ENCODE peak calls at places on chromosomes 2 and 18, in nine cellular contexts. D, K, I, P, M, E, H, U and X are unnamed samples.

GRCh38 chr2:219081701-219082331 is 21.1 kb upstream of the IHH start:
- DNase-seq in D (no peak), K (no peak), I (no peak), P (no peak), M (no peak), E (no peak), H (no peak), U (no peak), X (no peak)

GRCh38 chr2:190379249-190379964 is 28.7 kb upstream of the MFSD6 start:
- DNase-seq in D (no peak), K (no peak), I (no peak), P (peak; percentile 55), M (no peak), E (no peak), H (no peak), U (no peak), X (peak; percentile 70)

GRCh38 chr2:173881886-173882285 is 83.3 kb downstream of the SP3 start:
- DNase-seq in D (no peak), K (no peak), I (no peak), P (no peak), M (no peak), E (no peak), H (no peak), U (no peak), X (no peak)

GRCh38 chr2:110639972-110640371 is 37.9 kb downstream of the BUB1 start:
- DNase-seq in D (no peak), K (no peak), I (no peak), P (no peak), M (no peak), E (no peak), H (no peak), U (no peak), X (no peak)

GRCh38 chr2:235494716-235495372 is 1.0 kb downstream of the AGAP1 start:
- DNase-seq in D (no peak), K (peak; percentile 13), I (no peak), P (no peak), M (peak; percentile 50), E (peak; percentile 50), H (no peak), U (peak; percentile 46), X (peak; percentile 44)

GRCh38 chr2:221388891-221389290 is 183.2 kb downstream of the EPHA4 start:
- DNase-seq in D (peak; percentile 86), K (no peak), I (no peak), P (no peak), M (no peak), E (no peak), H (no peak), U (no peak), X (no peak)

GRCh38 chr2:236646871-236647270 is 77.2 kb downstream of the ACKR3 start:
- DNase-seq in D (no peak), K (no peak), I (no peak), P (no peak), M (no peak), E (no peak), H (no peak), U (no peak), X (no peak)

GRCh38 chr2:27021253-27021801 is 11.4 kb upstream of the TMEM214 start:
- DNase-seq in D (no peak), K (no peak), I (no peak), P (no peak), M (no peak), E (no peak), H (no peak), U (peak; percentile 96), X (peak; percentile 40)

GRCh38 chr2:190209579-190209978 is 110.0 kb downstream of the HIBCH start:
- DNase-seq in D (no peak), K (no peak), I (no peak), P (no peak), M (no peak), E (no peak), H (no peak), U (no peak), X (no peak)

GRCh38 chr2:200765995-200766660 is 45.6 kb upstream of the BZW1 start:
- DNase-seq in D (no peak), K (no peak), I (no peak), P (no peak), M (no peak), E (no peak), H (no peak), U (peak; percentile 77), X (no peak)

GRCh38 chr2:128198666-128199065 is 107.7 kb downstream of the UGGT1 start:
- DNase-seq in D (no peak), K (no peak), I (no peak), P (no peak), M (no peak), E (peak; percentile 35), H (no peak), U (no peak), X (peak; percentile 40)

GRCh38 chr18:9380101-9380500 is 45.5 kb downstream of the TWSG1 start:
- DNase-seq in D (no peak), K (no peak), I (no peak), P (peak; percentile 41), M (no peak), E (no peak), H (no peak), U (no peak), X (no peak)

GRCh38 chr18:24417465-24417864 is 9.0 kb upstream of the IMPACT start:
- DNase-seq in D (no peak), K (no peak), I (no peak), P (no peak), M (no peak), E (no peak), H (no peak), U (no peak), X (no peak)

GRCh38 chr18:35510071-35511010 is 12.6 kb upstream of the INO80C start:
- DNase-seq in D (no peak), K (no peak), I (no peak), P (no peak), M (no peak), E (no peak), H (no peak), U (no peak), X (no peak)

GRCh38 chr2:216875861-216876260 is 16.0 kb upstream of the TNP1 start:
- DNase-seq in D (no peak), K (no peak), I (no peak), P (no peak), M (no peak), E (no peak), H (no peak), U (no peak), X (no peak)

GRCh38 chr18:39389800-39390379 is 1824.3 kb upstream of the CELF4 start:
- DNase-seq in D (no peak), K (no peak), I (no peak), P (no peak), M (no peak), E (no peak), H (no peak), U (no peak), X (peak; percentile 33)

GRCh38 chr2:232456296-232457120 is 555 bp downstream of the ALPI start:
- DNase-seq in D (no peak), K (no peak), I (no peak), P (no peak), M (peak; percentile 21), E (no peak), H (no peak), U (no peak), X (no peak)

GRCh38 chr2:235940330-235940729 is 227.9 kb downstream of the GBX2 start:
- DNase-seq in D (no peak), K (peak; percentile 34), I (peak; percentile 95), P (no peak), M (peak; percentile 58), E (peak; percentile 71), H (no peak), U (no peak), X (peak; percentile 96)

GRCh38 chr2:145203931-145204330 is 684.0 kb upstream of the ZEB2 start:
- DNase-seq in D (peak; percentile 95), K (no peak), I (no peak), P (peak; percentile 2), M (no peak), E (no peak), H (no peak), U (no peak), X (no peak)

GRCh38 chr2:11904029-11904428 is 157.6 kb downstream of the LPIN1 start:
- DNase-seq in D (no peak), K (no peak), I (no peak), P (no peak), M (no peak), E (no peak), H (no peak), U (no peak), X (no peak)

GRCh38 chr2:160380613-160381012 is 113.0 kb downstream of the RBMS1 start:
- DNase-seq in D (no peak), K (no peak), I (no peak), P (no peak), M (no peak), E (no peak), H (no peak), U (no peak), X (no peak)

GRCh38 chr2:101223814-101224231 is 28.9 kb upstream of the CNOT11 start:
- DNase-seq in D (no peak), K (no peak), I (no peak), P (no peak), M (no peak), E (no peak), H (peak; percentile 63), U (no peak), X (no peak)